ENCODE peak calls at places on chromosomes 13 and 19, in four cellular contexts. N is tibial artery, W is stomach, E is dorsolateral prefrontal cortex. V is an unnamed sample.

GRCh38 chr13:78978381-78978998 is 319.5 kb upstream of the OBI1 start:
- DNase-seq in N (no peak), W (peak), E (no peak), V (peak)

GRCh38 chr19:41376998-41377365 is 649 bp downstream of the TMEM91 start:
- DNase-seq in N (no peak), W (no peak), E (no peak), V (no peak)

GRCh38 chr19:55526216-55527196 is 10.4 kb downstream of the SBK2 start:
- DNase-seq in N (no peak), W (peak), E (no peak), V (peak)

GRCh38 chr19:18589380-18590272 is 1.0 kb downstream of the REX1BD start:
- DNase-seq in N (peak), W (peak), E (no peak), V (peak)

GRCh38 chr13:61413572-61413971 is 2.1 kb downstream of the PCDH20 start:
- DNase-seq in N (no peak), W (no peak), E (no peak), V (no peak)

GRCh38 chr19:10501971-10502523 is 1.1 kb downstream of the KEAP1 start:
- DNase-seq in N (peak), W (peak), E (peak), V (no peak)

GRCh38 chr13:45950343-45950995 is 98.9 kb upstream of the SIAH3 start:
- DNase-seq in N (no peak), W (no peak), E (no peak), V (no peak)

GRCh38 chr19:55581145-55581827 is 638 bp upstream of the ZNF579 start:
- DNase-seq in N (no peak), W (peak), E (no peak), V (no peak)

GRCh38 chr13:103140001-103140671 is 73.9 kb upstream of the SLC10A2 start:
- DNase-seq in N (no peak), W (no peak), E (no peak), V (peak)

GRCh38 chr13:75687145-75687763 is 51.1 kb downstream of the LMO7 start:
- DNase-seq in N (no peak), W (no peak), E (no peak), V (no peak)
- TF ChIP-seq CTCF in N (peak), W (peak), E (peak), V (peak)

GRCh38 chr19:12544401-12544876 is 6.8 kb downstream of the ZNF564 start:
- DNase-seq in N (no peak), W (no peak), E (no peak), V (no peak)
- H3K27ac ChIP-seq in N (no peak), W (no peak), E (no peak), V (no peak)

DNA sequence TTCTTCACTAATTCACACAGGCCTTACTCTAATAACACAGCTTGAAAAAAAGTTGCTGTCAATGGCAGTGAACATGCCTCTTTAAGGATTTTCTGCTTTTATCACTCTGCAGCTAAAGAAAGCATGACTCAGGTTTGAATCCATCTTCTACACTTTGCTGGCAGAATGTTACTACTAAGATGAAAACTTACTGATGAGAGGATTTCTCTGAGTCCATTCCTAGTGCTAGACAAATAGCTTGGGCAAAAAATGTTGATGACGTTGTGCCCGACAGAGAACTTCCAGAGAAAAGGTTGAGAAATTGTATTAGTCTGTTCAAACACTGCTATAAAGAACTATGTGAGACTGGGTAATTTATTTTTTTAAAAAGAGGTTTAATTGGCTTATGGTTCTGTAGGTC is 572.0 kb downstream of the IRS2 start:
- DNase-seq in N (no peak), W (no peak), E (no peak), V (no peak)
- TF ChIP-seq CTCF in N (no peak), W (no peak), E (no peak), V (no peak)

DNA sequence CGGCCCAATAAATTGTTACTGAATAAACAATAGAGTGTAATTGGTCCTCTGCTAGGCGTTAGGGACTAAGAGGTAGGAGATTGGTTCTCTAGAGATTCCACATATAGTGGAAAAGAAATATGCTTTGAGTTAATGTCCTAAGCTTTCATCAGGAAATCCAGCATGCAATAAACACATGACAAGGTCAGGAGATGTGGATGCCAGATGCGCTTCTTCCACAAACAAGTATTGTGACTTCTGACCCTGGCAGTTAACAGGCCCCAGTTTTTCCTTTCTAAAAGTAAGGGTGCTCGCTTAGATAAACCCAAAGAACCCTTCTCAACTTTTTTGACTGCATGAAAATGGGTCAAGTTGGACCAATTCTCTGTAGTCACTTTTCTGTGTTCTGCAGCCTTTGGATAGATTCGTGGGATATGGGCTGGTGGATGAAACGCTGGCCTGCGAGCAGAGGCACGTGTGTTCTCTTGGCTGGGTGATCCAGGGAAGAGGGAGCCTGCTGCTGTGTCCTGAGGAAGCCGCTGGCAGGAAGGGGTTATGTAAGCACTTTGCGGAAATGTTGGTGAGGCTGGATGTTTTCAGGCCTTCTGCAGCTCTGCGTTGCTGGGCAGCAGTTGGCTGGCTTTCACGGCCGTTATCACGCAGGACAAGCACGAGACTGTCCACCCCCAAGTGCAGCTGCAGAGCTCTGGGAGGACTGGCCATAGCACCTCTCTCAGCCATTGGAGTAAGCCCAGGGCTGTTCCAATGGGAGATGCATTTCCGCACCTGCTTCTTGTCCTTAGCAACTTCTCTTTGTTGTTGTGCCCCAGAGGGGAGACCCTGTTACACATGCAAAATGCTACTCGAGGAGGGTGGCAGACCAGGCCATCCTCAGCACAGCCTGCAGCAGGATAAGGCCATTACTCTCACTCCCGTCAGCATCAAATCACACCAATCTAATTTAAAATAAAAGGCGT is 146.8 kb upstream of the SOX21 start:
- DNase-seq in N (peak), W (peak), E (peak), V (no peak)
- H3K27ac ChIP-seq in N (no peak), W (no peak), E (peak), V (no peak)

DNA sequence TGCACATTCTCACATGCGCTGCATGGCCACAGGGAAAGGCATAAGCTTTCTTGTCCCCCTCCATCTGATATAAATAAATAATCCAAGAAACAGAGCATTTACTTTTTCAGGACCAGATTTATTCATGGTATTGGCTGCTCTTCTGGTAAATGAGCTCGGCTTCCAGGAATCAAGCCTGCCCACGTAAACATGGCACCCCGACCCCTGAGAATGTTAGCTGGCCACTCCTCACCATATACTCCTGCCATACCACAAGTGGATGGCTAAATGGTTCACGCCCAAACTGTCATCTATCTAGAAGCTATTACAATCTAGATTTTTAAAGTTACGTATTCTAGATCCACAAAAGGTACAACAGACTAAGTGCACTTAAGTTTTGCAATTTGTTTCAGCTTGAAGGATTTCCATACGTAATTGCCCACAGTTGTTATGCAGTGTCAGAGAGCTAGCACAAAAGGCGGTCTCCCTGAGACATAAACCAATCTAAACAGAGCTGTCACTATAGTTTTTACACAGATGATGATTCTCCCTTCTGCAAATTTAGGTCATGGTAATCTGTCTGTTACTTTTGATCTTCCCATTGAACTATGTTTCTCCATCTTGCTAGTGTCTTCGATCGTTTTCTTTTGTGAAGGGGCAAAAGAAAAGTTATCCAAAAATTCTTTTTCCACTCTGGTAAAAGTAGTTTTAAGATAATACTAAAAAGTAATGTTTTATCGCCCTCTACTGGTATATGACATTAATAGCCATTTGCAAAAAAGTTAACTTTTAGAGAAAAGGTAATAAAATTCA is 16.2 kb upstream of the FOXO1 start:
- DNase-seq in N (no peak), W (no peak), E (no peak), V (no peak)
- TF ChIP-seq CTCF in N (peak), W (peak), E (peak), V (peak)

V was measured in foreskin keratinocyte.